ENCODE peak calls at places on chromosomes 5 and 9, in eight cellular contexts. Y is T-helper 17 cell; C is stimulated activated CD4-positive, alpha-beta T cell treated with anti-CD3 and anti-CD28 coated beads, Interleukin-1b, Interleukin-23, amount 100 ng/mL, for 4 hours; H is GM13976; M is MG63; Q is astrocyte of the hippocampus; B is esophagus squamous epithelium; I is T47D. R is an unnamed sample.

GRCh38 chr5:116681334-116682013 is 106.9 kb upstream of the SEMA6A start:
- DNase-seq in B (no peak), Q (no peak), C (no peak), M (no peak), H (peak), I (no peak), Y (no peak), R (peak)

GRCh38 chr5:81748556-81748955 is 2.3 kb downstream of the SSBP2 start:
- DNase-seq in B (no peak), I (peak), Y (no peak), C (no peak), M (no peak), H (no peak), Q (no peak), R (no peak)

GRCh38 chr5:179285236-179285635 is 60.0 kb downstream of the ADAMTS2 start:
- DNase-seq in B (no peak), C (no peak), M (no peak), H (no peak), I (no peak), Y (no peak), Q (no peak), R (no peak)

GRCh38 chr9:125428060-125428481 is 166.4 kb downstream of the GAPVD1 start:
- DNase-seq in B (no peak), Y (no peak), Q (no peak), C (peak), M (no peak), I (peak), H (peak), R (no peak)

GRCh38 chr9:128339761-128340690 is at the start of gene SLC27A4:
- DNase-seq in Y (peak), C (peak), Q (peak), M (peak), I (peak), H (peak), B (no peak), R (peak)

GRCh38 chr9:89530721-89531120 is 32.8 kb upstream of the SEMA4D start:
- DNase-seq in C (no peak), B (no peak), H (no peak), M (no peak), I (no peak), Y (no peak), Q (no peak), R (no peak)

GRCh38 chr9:118785456-118785855 is 583.8 kb downstream of the BRINP1 start:
- DNase-seq in C (no peak), H (no peak), B (no peak), I (no peak), Q (no peak), Y (no peak), M (no peak), R (no peak)

GRCh38 chr5:131610198-131611063 is 24.6 kb downstream of the RAPGEF6 start:
- DNase-seq in Y (no peak), Q (peak), M (peak), B (no peak), C (no peak), H (no peak), I (peak), R (no peak)

GRCh38 chr5:1110930-1111726 is 735 bp downstream of the SLC12A7 start:
- DNase-seq in C (no peak), M (peak), Q (peak), B (no peak), I (peak), H (peak), Y (peak), R (no peak)

GRCh38 chr9:128913048-128913900 is 7.5 kb upstream of the PHYHD1 start:
- DNase-seq in C (no peak), B (no peak), H (no peak), Y (no peak), I (no peak), Q (no peak), M (no peak), R (no peak)

GRCh38 chr5:124263680-124264491 is 482.6 kb downstream of the ZNF608 start:
- DNase-seq in Q (peak), H (no peak), M (no peak), I (peak), Y (no peak), C (no peak), B (no peak), R (no peak)

GRCh38 chr9:126301985-126302603 is 24.5 kb upstream of the MVB12B start:
- DNase-seq in Q (peak), M (peak), H (peak), C (no peak), I (peak), B (no peak), Y (no peak), R (no peak)

GRCh38 chr9:31582071-31582470 is 802.4 kb upstream of the ACO1 start:
- DNase-seq in H (no peak), Y (no peak), I (no peak), Q (no peak), C (no peak), B (no peak), M (no peak), R (no peak)

GRCh38 chr9:94591876-94592275 is 1.7 kb downstream of the FBP2 start:
- DNase-seq in Q (no peak), H (no peak), I (no peak), Y (no peak), B (no peak), M (no peak), C (no peak), R (no peak)

GRCh38 chr5:9562101-9562500 is 16.2 kb upstream of the SEMA5A start:
- DNase-seq in Y (no peak), I (no peak), C (no peak), M (peak), B (no peak), H (no peak), Q (peak), R (no peak)

GRCh38 chr5:80799573-80799972 is 144.8 kb upstream of the DHFR start:
- DNase-seq in Y (no peak), B (no peak), C (no peak), I (peak), Q (no peak), H (no peak), M (no peak), R (no peak)

GRCh38 chr9:130186839-130187522 is 14.8 kb downstream of the NCS1 start:
- DNase-seq in M (peak), I (peak), Q (peak), B (no peak), H (no peak), Y (no peak), C (no peak), R (no peak)

GRCh38 chr5:68182534-68182933 is 33.0 kb upstream of the PIK3R1 start:
- DNase-seq in Q (no peak), I (no peak), C (no peak), M (no peak), Y (no peak), B (no peak), H (no peak), R (no peak)

GRCh38 chr9:6024035-6024554 is 8.7 kb upstream of the RANBP6 start:
- DNase-seq in B (no peak), C (no peak), H (peak), M (no peak), Y (no peak), Q (no peak), I (peak), R (no peak)

GRCh38 chr5:9194509-9194908 is 351.4 kb downstream of the SEMA5A start:
- DNase-seq in I (no peak), B (no peak), H (no peak), Q (peak), C (no peak), Y (no peak), M (peak), R (no peak)

GRCh38 chr5:108238936-108239887 is 142.7 kb downstream of the FBXL17 start:
- DNase-seq in I (no peak), C (no peak), H (no peak), M (peak), Q (peak), Y (no peak), B (no peak), R (no peak)

GRCh38 chr9:75148551-75148950 is 60.2 kb downstream of the OSTF1 start:
- DNase-seq in Y (no peak), B (no peak), Q (peak), M (no peak), I (no peak), C (no peak), H (no peak), R (no peak)

GRCh38 chr5:107502711-107503110 is 168.0 kb downstream of the EFNA5 start:
- DNase-seq in C (no peak), H (no peak), B (no peak), Y (no peak), I (no peak), M (no peak), Q (no peak), R (no peak)

GRCh38 chr9:631596-631995 is 209.9 kb upstream of the DMRT1 start:
- DNase-seq in C (no peak), B (no peak), H (no peak), M (peak), I (no peak), Y (no peak), Q (peak), R (no peak)

GRCh38 chr9:8821910-8822666 is 1022.5 kb upstream of the DMAC1 start:
- DNase-seq in I (no peak), B (no peak), Q (no peak), M (no peak), H (no peak), Y (no peak), C (no peak), R (no peak)

GRCh38 chr5:157761690-157762611 is 18.4 kb downstream of the LSM11 start:
- DNase-seq in Q (peak), M (no peak), I (peak), H (peak), C (no peak), B (no peak), Y (no peak), R (no peak)